ENCODE peak calls at places on chromosomes 4 and X, in ten cellular contexts. G, F, Z, C, M, E, V, L, N and A are unnamed samples.

GRCh38 chr4:142406051-142406549 is 440.0 kb downstream of the INPP4B start:
- DNase-seq in G (no peak), F (no peak), Z (no peak), C (no peak), M (no peak), E (no peak), V (no peak), L (no peak), N (no peak), A (peak)

GRCh38 chrX:15269618-15270521 is at the start of gene ASB9:
- DNase-seq in G (peak), F (peak), Z (peak), C (peak), M (peak), E (peak), V (peak), L (peak), N (no peak), A (no peak)

GRCh38 chrX:57900961-57901360 is 9.3 kb downstream of the ZXDA start:
- DNase-seq in G (peak), F (no peak), Z (no peak), C (no peak), M (no peak), E (no peak), V (no peak), L (no peak), N (no peak), A (no peak)

GRCh38 chrX:152822383-152823086 is 8.0 kb downstream of the CETN2 start:
- DNase-seq in G (no peak), F (no peak), Z (no peak), C (no peak), M (no peak), E (no peak), V (no peak), L (no peak), N (no peak), A (no peak)

GRCh38 chr4:100984901-100985300 is 362.4 kb downstream of the PPP3CA start:
- DNase-seq in G (peak), F (no peak), Z (no peak), C (no peak), M (no peak), E (no peak), V (no peak), L (no peak), N (no peak), A (no peak)

GRCh38 chr4:56908206-56909082 is 744 bp downstream of the REST start:
- DNase-seq in G (peak), F (peak), Z (peak), C (peak), M (peak), E (peak), V (no peak), L (peak), N (peak), A (no peak)

GRCh38 chrX:12419591-12419990 is 281.3 kb downstream of the FRMPD4 start:
- DNase-seq in G (no peak), F (no peak), Z (no peak), C (no peak), M (no peak), E (no peak), V (no peak), L (no peak), N (no peak), A (no peak)

GRCh38 chr4:100357542-100357941 is 160.3 kb downstream of the EMCN start:
- DNase-seq in G (no peak), F (no peak), Z (no peak), C (no peak), M (no peak), E (no peak), V (peak), L (no peak), N (peak), A (no peak)

GRCh38 chr4:159722052-159722451 is 619.2 kb downstream of the RAPGEF2 start:
- DNase-seq in G (no peak), F (no peak), Z (no peak), C (no peak), M (no peak), E (no peak), V (no peak), L (no peak), N (no peak), A (no peak)

GRCh38 chrX:56943264-56943663 is 52.1 kb downstream of the SPIN3 start:
- DNase-seq in G (no peak), F (no peak), Z (no peak), C (no peak), M (no peak), E (no peak), V (no peak), L (no peak), N (no peak), A (no peak)

GRCh38 chr4:81472249-81473085 is 760 bp upstream of the RASGEF1B start:
- DNase-seq in G (no peak), F (peak), Z (no peak), C (no peak), M (peak), E (peak), V (no peak), L (peak), N (peak), A (peak)

GRCh38 chrX:108299101-108299591 is 139.1 kb downstream of the COL4A6 start:
- DNase-seq in G (peak), F (no peak), Z (no peak), C (no peak), M (peak), E (no peak), V (no peak), L (no peak), N (no peak), A (peak)

GRCh38 chr4:2954358-2955185 is 8.6 kb downstream of the NOP14 start:
- DNase-seq in G (no peak), F (no peak), Z (peak), C (peak), M (no peak), E (peak), V (peak), L (peak), N (peak), A (peak)

GRCh38 chr4:5940470-5941203 is 47.8 kb upstream of the CRMP1 start:
- DNase-seq in G (no peak), F (no peak), Z (peak), C (no peak), M (peak), E (no peak), V (peak), L (no peak), N (peak), A (no peak)

GRCh38 chr4:28772066-28772465 is 1911.4 kb downstream of the STIM2 start:
- DNase-seq in G (no peak), F (no peak), Z (no peak), C (no peak), M (no peak), E (no peak), V (no peak), L (no peak), N (no peak), A (no peak)

GRCh38 chr4:86401826-86402225 is 42.0 kb upstream of the MAPK10 start:
- DNase-seq in G (no peak), F (no peak), Z (no peak), C (no peak), M (no peak), E (no peak), V (no peak), L (peak), N (no peak), A (no peak)

GRCh38 chr4:76950052-76950845 is 697 bp downstream of the SEPTIN11 start:
- DNase-seq in G (peak), F (peak), Z (peak), C (peak), M (peak), E (peak), V (no peak), L (peak), N (peak), A (no peak)

GRCh38 chr4:170988446-170988845 is 824.8 kb upstream of the GALNTL6 start:
- DNase-seq in G (no peak), F (no peak), Z (no peak), C (no peak), M (no peak), E (no peak), V (no peak), L (no peak), N (no peak), A (no peak)

GRCh38 chr4:85522836-85523235 is 47.9 kb downstream of the ARHGAP24 start:
- DNase-seq in G (no peak), F (no peak), Z (no peak), C (no peak), M (no peak), E (no peak), V (no peak), L (no peak), N (no peak), A (no peak)

GRCh38 chrX:69137911-69138310 is 27.3 kb downstream of the PJA1 start:
- DNase-seq in G (no peak), F (no peak), Z (no peak), C (no peak), M (no peak), E (no peak), V (no peak), L (no peak), N (peak), A (no peak)

GRCh38 chrX:69137371-69137881 is 27.8 kb downstream of the PJA1 start:
- DNase-seq in G (no peak), F (no peak), Z (no peak), C (no peak), M (no peak), E (peak), V (no peak), L (no peak), N (peak), A (no peak)

GRCh38 chrX:69136546-69137331 is 28.5 kb downstream of the PJA1 start:
- DNase-seq in G (no peak), F (no peak), Z (no peak), C (peak), M (no peak), E (peak), V (no peak), L (no peak), N (peak), A (no peak)

GRCh38 chrX:69130448-69130847 is 34.8 kb downstream of the PJA1 start:
- DNase-seq in G (no peak), F (no peak), Z (no peak), C (no peak), M (no peak), E (no peak), V (no peak), L (no peak), N (no peak), A (no peak)

DNA sequence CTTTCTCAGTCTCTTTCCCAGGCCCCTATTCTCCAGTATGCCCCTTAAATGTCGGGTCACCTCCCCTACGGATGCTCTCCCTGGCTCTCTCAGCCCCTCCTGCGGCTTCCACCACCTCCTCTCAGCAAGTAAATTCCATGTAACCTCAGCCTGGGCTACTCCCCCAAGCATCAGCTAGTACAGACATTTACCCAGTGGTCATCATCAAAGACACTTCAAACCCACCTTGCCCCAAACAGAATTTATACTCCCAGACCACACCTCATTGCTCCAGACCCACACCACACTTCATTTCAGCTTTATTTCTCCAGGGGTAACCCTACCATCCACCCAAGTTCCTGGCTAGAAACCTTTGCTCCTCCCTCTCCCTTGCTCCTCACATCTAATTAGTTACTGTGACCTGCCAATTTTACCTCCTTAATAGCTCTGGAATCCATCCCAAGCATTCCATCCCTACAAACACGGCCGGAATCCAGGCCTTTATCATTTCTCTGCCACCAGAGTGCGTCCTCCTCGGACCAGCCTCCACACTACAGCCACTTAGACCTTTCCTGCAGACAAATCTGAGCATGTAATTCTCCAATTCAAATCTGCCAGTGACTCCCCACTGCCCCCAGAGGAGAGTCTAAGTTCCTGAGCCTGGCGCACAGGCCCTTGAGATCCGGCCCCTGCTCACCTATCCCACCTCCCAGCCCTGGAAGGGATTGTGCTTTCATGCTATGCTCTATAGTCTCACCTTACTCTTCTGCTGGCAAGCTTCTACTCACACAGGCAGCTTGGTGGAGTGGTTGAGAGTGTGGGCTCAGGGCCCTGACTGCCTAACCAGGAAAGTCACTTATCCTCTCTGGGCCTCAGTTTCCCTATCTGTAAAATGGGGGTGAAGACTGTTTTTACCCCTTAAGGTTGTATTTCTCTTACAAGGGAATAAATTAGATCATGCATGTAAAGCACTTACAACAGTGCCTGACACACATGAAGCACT is 31.4 kb downstream of the PJA1 start:
- DNase-seq in G (peak), F (peak), Z (peak), C (peak), M (peak), E (peak), V (peak), L (peak), N (peak), A (no peak)
- TF ChIP-seq MAX in G (no peak), F (no peak), Z (no peak), C (no peak), M (no peak), E (no peak), V (peak), L (no peak), N (no peak), A (no peak)

DNA sequence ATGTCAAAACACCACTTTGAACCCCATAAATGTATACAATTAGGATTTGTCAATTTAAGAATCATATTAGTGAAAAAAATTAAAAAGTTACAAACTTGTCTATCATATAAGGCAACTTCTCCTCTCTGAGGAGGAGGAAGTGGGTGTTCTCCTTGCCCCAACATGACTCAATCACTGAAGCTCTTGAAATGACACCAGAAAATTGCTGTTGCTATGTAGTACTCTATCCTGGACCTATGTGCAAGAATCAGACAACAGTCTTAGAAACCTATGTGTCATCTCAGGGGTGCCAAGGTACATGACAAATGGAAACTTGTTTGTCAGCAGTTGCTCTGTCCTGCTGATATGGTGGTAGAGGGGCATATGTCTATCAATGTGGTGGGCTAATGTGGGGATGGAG is 47.7 kb downstream of the HMGB3 start:
- DNase-seq in G (no peak), F (no peak), Z (no peak), C (no peak), M (no peak), E (no peak), V (no peak), L (no peak), N (peak), A (no peak)
- TF ChIP-seq MAX in G (no peak), F (no peak), Z (no peak), C (no peak), M (no peak), E (no peak), V (no peak), L (no peak), N (no peak), A (no peak)

GRCh38 chrX:133444952-133445831 is 29.9 kb upstream of the GPC4 start:
- DNase-seq in G (no peak), F (peak), Z (no peak), C (no peak), M (no peak), E (peak), V (peak), L (no peak), N (peak), A (no peak)
- TF ChIP-seq MAX in G (no peak), F (no peak), Z (no peak), C (no peak), M (no peak), E (no peak), V (peak), L (no peak), N (no peak), A (no peak)

DNA sequence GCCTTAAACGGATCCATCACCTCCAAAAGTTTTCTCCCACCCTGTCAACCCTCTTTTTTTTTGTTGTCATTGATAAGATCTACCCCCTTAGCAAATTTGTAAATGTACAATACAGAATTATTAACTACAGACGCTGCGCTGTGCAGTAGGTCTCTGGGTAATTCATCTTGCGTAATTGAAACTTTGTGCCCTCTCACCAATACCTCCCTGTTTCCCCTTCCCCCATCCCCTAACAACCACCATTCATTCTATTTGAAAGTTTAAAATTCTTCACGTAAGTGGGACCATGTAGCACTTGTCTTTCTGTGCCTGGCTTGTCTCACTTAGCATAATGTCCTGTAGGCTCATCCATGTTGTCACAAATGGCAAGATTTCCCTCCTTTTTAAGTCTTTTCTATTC is 45.8 kb upstream of the CLDN34 start:
- DNase-seq in G (no peak), F (no peak), Z (no peak), C (no peak), M (peak), E (no peak), V (no peak), L (no peak), N (peak), A (no peak)
- TF ChIP-seq MAX in G (no peak), F (no peak), Z (no peak), C (no peak), M (no peak), E (no peak), V (no peak), L (no peak), N (no peak), A (no peak)

GRCh38 chr4:105859233-105859632 is 36.0 kb upstream of the NPNT start:
- DNase-seq in G (peak), F (peak), Z (no peak), C (no peak), M (peak), E (no peak), V (peak), L (no peak), N (no peak), A (peak)
- TF ChIP-seq MAX in G (no peak), F (no peak), Z (no peak), C (no peak), M (no peak), E (no peak), V (no peak), L (no peak), N (no peak), A (no peak)

GRCh38 chrX:143363419-143363818 is 153.9 kb downstream of the SPANXN3 start:
- DNase-seq in G (no peak), F (no peak), Z (no peak), C (no peak), M (no peak), E (no peak), V (no peak), L (no peak), N (no peak), A (no peak)
- TF ChIP-seq MAX in G (no peak), F (no peak), Z (no peak), C (no peak), M (no peak), E (no peak), V (no peak), L (no peak), N (no peak), A (no peak)